ENCODE peak calls at places on chromosome 16, in four cellular contexts. One of them, this sample, is unnamed.

GRCh38 chr16:77273-77806 is 685 bp upstream of the MPG start:
- DNase-seq in AG04450: no peak
- DNase-seq in SJSA1: peak
- DNase-seq in A172: no peak
- DNase-seq in this sample: peak

GRCh38 chr16:70380919-70381603 is 34.4 kb downstream of the DDX19A start:
- DNase-seq in AG04450: peak
- DNase-seq in SJSA1: peak
- DNase-seq in A172: peak
- DNase-seq in this sample: peak

GRCh38 chr16:17395849-17396480 is 74.8 kb downstream of the XYLT1 start:
- DNase-seq in AG04450: no peak
- DNase-seq in SJSA1: no peak
- DNase-seq in A172: no peak
- DNase-seq in this sample: no peak

GRCh38 chr16:23514381-23515152 is 4.3 kb upstream of the GGA2 start:
- DNase-seq in AG04450: no peak
- DNase-seq in SJSA1: no peak
- DNase-seq in A172: no peak
- DNase-seq in this sample: no peak

GRCh38 chr16:23504453-23505179 is 5.7 kb downstream of the GGA2 start:
- DNase-seq in AG04450: peak
- DNase-seq in SJSA1: peak
- DNase-seq in A172: peak
- DNase-seq in this sample: peak

GRCh38 chr16:17196526-17196925 is 274.2 kb downstream of the XYLT1 start:
- DNase-seq in AG04450: no peak
- DNase-seq in SJSA1: no peak
- DNase-seq in A172: no peak
- DNase-seq in this sample: no peak

GRCh38 chr16:28161626-28162025 is 50.1 kb downstream of the XPO6 start:
- DNase-seq in AG04450: no peak
- DNase-seq in SJSA1: no peak
- DNase-seq in A172: no peak
- DNase-seq in this sample: no peak

GRCh38 chr16:85067431-85067830 is 39.8 kb downstream of the KIAA0513 start:
- DNase-seq in AG04450: no peak
- DNase-seq in SJSA1: no peak
- DNase-seq in A172: no peak
- DNase-seq in this sample: no peak

GRCh38 chr16:4797805-4798252 is 2.7 kb downstream of the SMIM22 start:
- DNase-seq in AG04450: no peak
- DNase-seq in SJSA1: no peak
- DNase-seq in A172: no peak
- DNase-seq in this sample: no peak

GRCh38 chr16:55662641-55663040 is 6.9 kb downstream of the SLC6A2 start:
- DNase-seq in AG04450: no peak
- DNase-seq in SJSA1: no peak
- DNase-seq in A172: no peak
- DNase-seq in this sample: no peak

GRCh38 chr16:49592507-49593422 is 219.2 kb downstream of the C16orf78 start:
- DNase-seq in AG04450: no peak
- DNase-seq in SJSA1: peak
- DNase-seq in A172: peak
- DNase-seq in this sample: peak

GRCh38 chr16:14007460-14007859 is 63.7 kb upstream of the MRTFB start:
- DNase-seq in AG04450: no peak
- DNase-seq in SJSA1: no peak
- DNase-seq in A172: peak
- DNase-seq in this sample: no peak

GRCh38 chr16:50741225-50741807 is 570 bp upstream of the CYLD start:
- DNase-seq in AG04450: no peak
- DNase-seq in SJSA1: no peak
- DNase-seq in A172: no peak
- DNase-seq in this sample: peak

GRCh38 chr16:54591816-54592246 is 305.2 kb upstream of the IRX3 start:
- DNase-seq in AG04450: no peak
- DNase-seq in SJSA1: no peak
- DNase-seq in A172: no peak
- DNase-seq in this sample: no peak

GRCh38 chr16:3822366-3823045 is 58.0 kb downstream of the CREBBP start:
- DNase-seq in AG04450: no peak
- DNase-seq in SJSA1: no peak
- DNase-seq in A172: no peak
- DNase-seq in this sample: peak

GRCh38 chr16:79973320-79973719 is 372.8 kb upstream of the MAF start:
- DNase-seq in AG04450: no peak
- DNase-seq in SJSA1: no peak
- DNase-seq in A172: no peak
- DNase-seq in this sample: no peak

GRCh38 chr16:77299395-77299794 is 100.2 kb downstream of the SYCE1L start:
- DNase-seq in AG04450: no peak
- DNase-seq in SJSA1: no peak
- DNase-seq in A172: no peak
- DNase-seq in this sample: no peak

GRCh38 chr16:11796227-11797165 is 562 bp downstream of the ZC3H7A start:
- DNase-seq in AG04450: no peak
- DNase-seq in SJSA1: peak
- DNase-seq in A172: peak
- DNase-seq in this sample: peak

GRCh38 chr16:85178596-85178995 is 66.3 kb upstream of the CIBAR2 start:
- DNase-seq in AG04450: no peak
- DNase-seq in SJSA1: no peak
- DNase-seq in A172: no peak
- DNase-seq in this sample: no peak

GRCh38 chr16:16014329-16015224 is 65.2 kb downstream of the ABCC1 start:
- DNase-seq in AG04450: no peak
- DNase-seq in SJSA1: peak
- DNase-seq in A172: peak
- DNase-seq in this sample: no peak

GRCh38 chr16:51343411-51343810 is 192.3 kb upstream of the SALL1 start:
- DNase-seq in AG04450: no peak
- DNase-seq in SJSA1: peak
- DNase-seq in A172: no peak
- DNase-seq in this sample: no peak

GRCh38 chr16:49755716-49756115 is 100.2 kb downstream of the ZNF423 start:
- DNase-seq in AG04450: no peak
- DNase-seq in SJSA1: no peak
- DNase-seq in A172: no peak
- DNase-seq in this sample: no peak

GRCh38 chr16:67470314-67470713 is 10.6 kb downstream of the ATP6V0D1 start:
- DNase-seq in AG04450: no peak
- DNase-seq in SJSA1: no peak
- DNase-seq in A172: no peak
- DNase-seq in this sample: no peak

GRCh38 chr16:53651357-53651756 is 52.3 kb downstream of the RPGRIP1L start:
- DNase-seq in AG04450: no peak
- DNase-seq in SJSA1: no peak
- DNase-seq in A172: no peak
- DNase-seq in this sample: no peak

GRCh38 chr16:50697421-50697715 is 4.0 kb downstream of the NOD2 start:
- DNase-seq in AG04450: no peak
- DNase-seq in SJSA1: no peak
- DNase-seq in A172: no peak
- DNase-seq in this sample: no peak

GRCh38 chr16:66418165-66418962 is 8.7 kb upstream of the BEAN1 start:
- DNase-seq in AG04450: no peak
- DNase-seq in SJSA1: no peak
- DNase-seq in A172: no peak
- DNase-seq in this sample: no peak

GRCh38 chr16:85757341-85757822 is 6.5 kb upstream of the C16orf74 start:
- DNase-seq in AG04450: peak
- DNase-seq in SJSA1: peak
- DNase-seq in A172: peak
- DNase-seq in this sample: no peak

GRCh38 chr16:1771864-1772361 is 570 bp upstream of the NME3 start:
- DNase-seq in AG04450: no peak
- DNase-seq in SJSA1: no peak
- DNase-seq in A172: no peak
- DNase-seq in this sample: no peak

GRCh38 chr16:73354426-73354825 is 306.5 kb upstream of the ZFHX3 start:
- DNase-seq in AG04450: no peak
- DNase-seq in SJSA1: no peak
- DNase-seq in A172: no peak
- DNase-seq in this sample: no peak

This sample was measured in RWPE1.